ENCODE peak calls at places on chromosome 12, in seven cellular contexts. X is cardiac muscle cell; Q is CD8-positive, alpha-beta T cell; F is GDM1; A is central memory CD8-positive, alpha-beta T cell; V is H54; E is Peyer's patch. L is an unnamed sample.

GRCh38 chr12:646303-647038 is 16.8 kb downstream of the NINJ2 start:
- DNase-seq in X (peak), Q (no peak), F (no peak), A (no peak), V (no peak), E (peak), L (no peak)

GRCh38 chr12:38889297-38889815 is 16.0 kb downstream of the CPNE8 start:
- DNase-seq in X (no peak), Q (no peak), F (no peak), A (no peak), V (no peak), E (no peak), L (no peak)

GRCh38 chr12:48758737-48759136 is 30.2 kb downstream of the ADCY6 start:
- DNase-seq in X (no peak), Q (no peak), F (no peak), A (no peak), V (no peak), E (no peak), L (no peak)

GRCh38 chr12:52949413-52950331 is 754 bp downstream of the KRT18 start:
- DNase-seq in X (peak), Q (no peak), F (no peak), A (no peak), V (peak), E (peak), L (peak)

GRCh38 chr12:121992059-121992879 is 29.4 kb upstream of the BCL7A start:
- DNase-seq in X (peak), Q (no peak), F (peak), A (no peak), V (peak), E (peak), L (peak)

GRCh38 chr12:58850826-58851225 is 69.5 kb downstream of the LRIG3 start:
- DNase-seq in X (no peak), Q (no peak), F (no peak), A (no peak), V (no peak), E (no peak), L (no peak)

GRCh38 chr12:121701667-121702277 is 10.8 kb upstream of the TMEM120B start:
- DNase-seq in X (no peak), Q (no peak), F (no peak), A (no peak), V (no peak), E (no peak), L (no peak)

GRCh38 chr12:71392521-71393145 is 47.0 kb upstream of the LGR5 start:
- DNase-seq in X (peak), Q (no peak), F (no peak), A (no peak), V (peak), E (no peak), L (peak)

GRCh38 chr12:103930787-103931536 is 752 bp downstream of the HSP90B1 start:
- DNase-seq in X (peak), Q (peak), F (no peak), A (no peak), V (no peak), E (peak), L (no peak)

GRCh38 chr12:125100551-125101434 is 35.6 kb downstream of the AACS start:
- DNase-seq in X (no peak), Q (no peak), F (no peak), A (no peak), V (no peak), E (no peak), L (no peak)

GRCh38 chr12:107318804-107319535 is 225.6 kb upstream of the CRY1 start:
- DNase-seq in X (peak), Q (no peak), F (no peak), A (no peak), V (no peak), E (peak), L (no peak)

GRCh38 chr12:109459247-109459646 is 17.9 kb downstream of the KCTD10 start:
- DNase-seq in X (peak), Q (no peak), F (no peak), A (no peak), V (no peak), E (no peak), L (no peak)

GRCh38 chr12:110566993-110567392 is 16.1 kb downstream of the PPTC7 start:
- DNase-seq in X (no peak), Q (no peak), F (no peak), A (no peak), V (no peak), E (no peak), L (no peak)

GRCh38 chr12:52601671-52602070 is 408 bp upstream of the KRT72 start:
- DNase-seq in X (no peak), Q (no peak), F (no peak), A (no peak), V (no peak), E (no peak), L (no peak)

GRCh38 chr12:84599539-84599938 is 313.1 kb downstream of the SLC6A15 start:
- DNase-seq in X (no peak), Q (no peak), F (no peak), A (no peak), V (no peak), E (no peak), L (no peak)

GRCh38 chr12:105970885-105971284 is 167.9 kb downstream of the NUAK1 start:
- DNase-seq in X (no peak), Q (no peak), F (no peak), A (no peak), V (no peak), E (no peak), L (no peak)

GRCh38 chr12:128801879-128802391 is 21.8 kb downstream of the SLC15A4 start:
- DNase-seq in X (no peak), Q (no peak), F (no peak), A (no peak), V (no peak), E (no peak), L (no peak)

GRCh38 chr12:122726056-122726558 is 4.5 kb downstream of the HCAR1 start:
- DNase-seq in X (no peak), Q (no peak), F (peak), A (no peak), V (no peak), E (peak), L (peak)

L was measured in HTR-8/SVneo.